ENCODE peak calls at places on chromosomes 6 and 20, in four cellular contexts. F is Peyer's patch; B is CD8-positive, alpha-beta T cell; W is heart left ventricle. X is an unnamed sample.

GRCh38 chr6:152461556-152461955 is 175.6 kb downstream of the SYNE1 start:
- DNase-seq in F (no peak), W (no peak), B (no peak), X (no peak)

GRCh38 chr20:49957487-49957938 is 21.3 kb downstream of the RNF114 start:
- DNase-seq in B (no peak), F (no peak), W (no peak), X (no peak)

GRCh38 chr6:1407499-1407990 is 18.2 kb downstream of the FOXF2 start:
- DNase-seq in W (no peak), B (no peak), F (no peak), X (no peak)

GRCh38 chr6:125913864-125914351 is 42.7 kb upstream of the HINT3 start:
- DNase-seq in B (no peak), W (no peak), F (no peak), X (no peak)

GRCh38 chr6:106702046-106702445 is 72.7 kb downstream of the QRSL1 start:
- DNase-seq in W (no peak), F (no peak), B (no peak), X (no peak)

GRCh38 chr6:71888720-71889340 is 2.5 kb downstream of the RIMS1 start:
- DNase-seq in B (no peak), F (no peak), W (no peak), X (no peak)

GRCh38 chr6:39029156-39030011 is 19.2 kb upstream of the GLP1R start:
- DNase-seq in B (peak; percentile 14), F (peak; percentile 60), W (no peak), X (no peak)

GRCh38 chr20:33539129-33539528 is 49.2 kb downstream of the CBFA2T2 start:
- DNase-seq in W (no peak), B (no peak), F (no peak), X (no peak)

GRCh38 chr20:7856756-7857155 is 83.5 kb downstream of the HAO1 start:
- DNase-seq in B (no peak), W (no peak), F (no peak), X (no peak)

GRCh38 chr6:157182503-157183254 is 140.6 kb downstream of the TMEM242 start:
- DNase-seq in W (no peak), F (no peak), B (no peak), X (no peak)

GRCh38 chr6:127069659-127070279 is 48.7 kb upstream of the RSPO3 start:
- DNase-seq in W (no peak), F (no peak), B (no peak), X (no peak)

GRCh38 chr20:56875052-56875663 is 246.1 kb downstream of the TFAP2C start:
- DNase-seq in F (no peak), B (no peak), W (no peak), X (no peak)

GRCh38 chr6:14292119-14292518 is 174.5 kb downstream of the CD83 start:
- DNase-seq in W (no peak), B (no peak), F (no peak), X (no peak)

GRCh38 chr20:21522479-21523397 is 8.9 kb upstream of the NKX2-2 start:
- DNase-seq in B (no peak), W (no peak), F (peak; percentile 60), X (no peak)

GRCh38 chr6:72416744-72417143 is 205.1 kb upstream of the KCNQ5 start:
- DNase-seq in F (no peak), B (no peak), W (no peak), X (no peak)

GRCh38 chr6:41939091-41939847 is 2.3 kb downstream of the CCND3 start:
- DNase-seq in W (peak; percentile 37), F (no peak), B (no peak), X (peak; percentile 66)

GRCh38 chr6:21504790-21505189 is 88.8 kb upstream of the SOX4 start:
- DNase-seq in W (no peak), B (no peak), F (no peak), X (no peak)

GRCh38 chr20:51592564-51592963 is 50.0 kb upstream of the NFATC2 start:
- DNase-seq in W (no peak), F (no peak), B (no peak), X (no peak)

GRCh38 chr6:56911847-56912246 is 43.1 kb upstream of the BEND6 start:
- DNase-seq in F (no peak), B (no peak), W (no peak), X (no peak)

GRCh38 chr6:69622230-69622629 is 174.6 kb downstream of the LMBRD1 start:
- DNase-seq in W (no peak), B (no peak), F (no peak), X (no peak)

GRCh38 chr6:138588805-138589434 is 89.6 kb upstream of the NHSL1 start:
- DNase-seq in B (peak; percentile 31), W (peak; percentile 60), F (no peak), X (peak; percentile 46)

GRCh38 chr20:4375881-4376280 is 345.8 kb upstream of the PRND start:
- DNase-seq in F (no peak), B (no peak), W (no peak), X (no peak)

GRCh38 chr6:14406616-14407343 is 289.2 kb downstream of the CD83 start:
- DNase-seq in F (no peak), W (no peak), B (no peak), X (no peak)

GRCh38 chr20:32456869-32457421 is 98.8 kb downstream of the ASXL1 start:
- DNase-seq in F (no peak), W (no peak), B (no peak), X (no peak)

GRCh38 chr6:44177691-44178423 is 19.2 kb downstream of the CAPN11 start:
- DNase-seq in W (peak; percentile 79), B (no peak), F (peak; percentile 72), X (peak; percentile 51)

GRCh38 chr20:29079769-29080690 is 2177.4 kb upstream of the DEFB115 start:
- DNase-seq in B (no peak), F (peak; percentile 77), W (peak; percentile 29), X (no peak)

GRCh38 chr6:106281088-106281487 is 44.5 kb downstream of the ATG5 start:
- DNase-seq in W (no peak), F (no peak), B (no peak), X (no peak)

GRCh38 chr6:100202417-100203194 is 208.6 kb upstream of the MCHR2 start:
- DNase-seq in W (no peak), F (no peak), B (no peak), X (no peak)

GRCh38 chr6:133854633-133855598 is 34.0 kb upstream of the TCF21 start:
- DNase-seq in B (no peak), F (peak; percentile 61), W (no peak), X (no peak)

GRCh38 chr6:75748743-75749538 is at the start of gene MYO6:
- DNase-seq in F (peak; percentile 90), W (peak; percentile 80), B (peak; percentile 26), X (peak; percentile 78)

DNA sequence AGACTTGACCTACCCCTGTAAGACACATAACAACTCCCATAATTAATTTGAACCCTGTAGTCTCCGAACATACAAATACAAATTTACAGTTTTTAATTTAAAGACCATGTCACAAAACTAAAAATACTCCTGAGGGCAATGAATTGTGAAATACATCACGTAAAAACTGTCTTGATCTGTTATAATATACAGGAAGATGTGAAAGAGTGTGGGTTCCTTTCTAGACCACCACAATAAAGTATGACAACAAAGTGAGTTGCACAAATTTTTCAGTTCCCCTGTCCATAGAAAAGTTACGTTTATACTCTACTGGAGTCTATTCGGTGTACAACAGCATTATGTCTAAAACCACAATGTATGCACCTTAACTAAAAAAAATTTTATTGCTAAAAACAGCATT is 11.0 kb upstream of the BLOC1S5 start:
- DNase-seq in B (no peak), W (no peak), F (no peak), X (no peak)
- H3K4me1 ChIP-seq in B (no peaks in the 10 kb centered on the region), W (no peaks in the 10 kb centered on the region), F (no peaks in the 10 kb centered on the region), X (no peaks in the 10 kb centered on the region)

DNA sequence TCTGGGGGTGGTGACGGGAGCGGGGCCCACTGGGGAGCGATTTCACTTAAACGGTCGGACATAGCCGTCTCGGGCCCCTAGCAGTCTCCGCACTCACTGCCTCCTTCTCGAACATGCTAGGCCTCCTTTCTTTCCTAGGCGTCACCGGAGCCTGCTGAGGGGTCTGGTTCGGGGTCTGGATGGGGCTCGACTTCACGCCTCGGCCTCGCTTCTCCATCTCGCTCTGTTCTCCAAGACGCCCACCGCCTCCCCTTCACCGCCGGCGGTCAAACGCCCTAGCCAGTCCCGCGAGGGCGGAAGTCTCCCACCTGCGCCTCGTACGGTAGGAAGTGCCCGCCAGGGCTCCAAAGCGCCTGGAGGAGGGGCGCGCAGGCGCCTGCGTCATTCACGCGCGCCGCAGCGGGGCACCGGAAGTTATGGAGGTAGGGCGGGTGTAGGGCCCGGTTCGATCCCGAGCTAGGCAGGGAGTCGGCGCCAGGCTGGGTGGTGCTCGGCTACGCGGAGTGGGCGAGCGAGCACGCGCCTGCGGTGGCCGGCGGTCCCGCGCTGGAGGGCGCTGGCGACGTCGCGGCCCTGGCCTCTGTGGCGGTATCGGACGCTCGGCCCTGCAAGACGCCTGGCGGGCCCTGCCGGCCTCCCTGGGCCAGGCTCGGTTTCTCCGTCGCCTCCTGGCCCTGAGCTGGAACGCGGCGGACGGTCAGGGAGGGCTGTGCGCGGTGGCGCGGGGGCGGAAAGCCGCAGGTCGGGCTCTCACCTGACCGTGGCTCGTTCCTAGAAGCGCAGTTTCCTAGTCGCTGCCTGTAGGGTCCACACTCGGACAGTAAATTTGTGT is at the start of the genes DYNLT2 and ERMARD:
- DNase-seq in B (peak; percentile 90), W (peak; percentile 92), F (peak; percentile 97), X (peak; percentile 93)
- TF ChIP-seq CTCF in B (no peak), W (peak; percentile 32), F (peak; percentile 22), X (no peak)

GRCh38 chr6:66808771-66809170 is 1101.7 kb upstream of the EYS start:
- DNase-seq in W (no peak), F (no peak), B (no peak), X (no peak)
- H3K4me1 ChIP-seq in W (no peaks in the 10 kb centered on the region), F (no peaks in the 10 kb centered on the region), B (no peaks in the 10 kb centered on the region), X (no peaks in the 10 kb centered on the region)

GRCh38 chr6:11822346-11822745 is 43.7 kb upstream of the ADTRP start:
- DNase-seq in W (no peak), B (no peak), F (no peak), X (no peak)
- TF ChIP-seq CTCF in W (peak; percentile 44), B (no peak), F (no peak), X (no peak)

GRCh38 chr20:35607003-35607735 is 8.5 kb upstream of the SPAG4 start:
- DNase-seq in F (no peak), B (no peak), W (no peak), X (no peak)
- H3K4me1 ChIP-seq in F (peaks cover 5% of the 10 kb centered on the region), B (peaks cover 3% of the 10 kb centered on the region), W (no peaks in the 10 kb centered on the region), X (no peaks in the 10 kb centered on the region)

GRCh38 chr6:90212274-90212673 is 84.4 kb downstream of the BACH2 start:
- DNase-seq in W (no peak), B (no peak), F (no peak), X (no peak)
- TF ChIP-seq CTCF in W (no peak), B (no peak), F (no peak), X (no peak)

GRCh38 chr20:44772636-44773035 is 27.0 kb downstream of the KCNK15 start:
- DNase-seq in B (no peak), W (no peak), F (no peak), X (no peak)
- H3K4me1 ChIP-seq in B (no peaks in the 10 kb centered on the region), W (no peaks in the 10 kb centered on the region), F (no peaks in the 10 kb centered on the region), X (no peaks in the 10 kb centered on the region)